ENCODE peak calls at places on chromosome 15, in six cellular contexts. C, W, F, S, R and K are unnamed samples.

GRCh38 chr15:72173864-72174550 is 23.6 kb downstream of the GRAMD2A start:
- DNase-seq in R (no peak), F (no peak), W (no peak), S (no peak), C (no peak), K (no peak)

GRCh38 chr15:28913171-28913765 is 27.5 kb downstream of the APBA2 start:
- DNase-seq in F (no peak), S (no peak), W (no peak), R (no peak), C (no peak), K (no peak)

GRCh38 chr15:82228750-82229149 is 33.8 kb downstream of the EFL1 start:
- DNase-seq in S (no peak), C (no peak), W (no peak), F (no peak), R (no peak), K (no peak)

GRCh38 chr15:30922469-30923311 is 19.0 kb downstream of the FAN1 start:
- DNase-seq in F (no peak), C (peak; percentile 8), W (no peak), S (no peak), R (no peak), K (no peak)

GRCh38 chr15:42845581-42845980 is 75.0 kb downstream of the TTBK2 start:
- DNase-seq in S (no peak), R (no peak), F (no peak), W (no peak), C (no peak), K (no peak)

GRCh38 chr15:66134284-66134683 is 119.3 kb downstream of the MEGF11 start:
- DNase-seq in S (no peak), W (no peak), F (no peak), C (no peak), R (no peak), K (no peak)

GRCh38 chr15:74312445-74313007 is 54.9 kb downstream of the CYP11A1 start:
- DNase-seq in C (no peak), F (no peak), W (no peak), R (no peak), S (no peak), K (no peak)

GRCh38 chr15:25862469-25863066 is 559 bp downstream of the ATP10A start:
- DNase-seq in F (peak; percentile 57), R (peak; percentile 47), S (peak; percentile 62), W (peak; percentile 51), C (no peak), K (peak; percentile 40)

GRCh38 chr15:85623648-85624047 is 171.1 kb downstream of the KLHL25 start:
- DNase-seq in F (no peak), R (no peak), S (no peak), C (no peak), W (no peak), K (no peak)

GRCh38 chr15:67680645-67681044 is 138.1 kb downstream of the MAP2K5 start:
- DNase-seq in F (no peak), C (peak; percentile 40), W (no peak), R (no peak), S (no peak), K (no peak)

GRCh38 chr15:99434506-99435137 is 131.2 kb upstream of the MEF2A start:
- DNase-seq in S (no peak), R (no peak), F (no peak), W (no peak), C (no peak), K (no peak)

GRCh38 chr15:80523746-80524145 is 119.6 kb downstream of the ARNT2 start:
- DNase-seq in F (no peak), S (no peak), C (no peak), R (no peak), W (no peak), K (no peak)